ENCODE peak calls at places on chromosome 11, in four cellular contexts. Q, H, F and L are unnamed samples.

GRCh38 chr11:83691387-83692088 is 405.4 kb upstream of the CCDC90B start:
- DNase-seq in Q (no peak), H (no peak), F (peak), L (no peak)

GRCh38 chr11:128420943-128421342 is 166.4 kb downstream of the ETS1 start:
- DNase-seq in Q (no peak), H (no peak), F (peak), L (no peak)

GRCh38 chr11:64245797-64246623 is 733 bp downstream of the PPP1R14B start:
- DNase-seq in Q (peak), H (peak), F (peak), L (no peak)

GRCh38 chr11:84865257-84865656 is 761.9 kb downstream of the DLG2 start:
- DNase-seq in Q (no peak), H (no peak), F (no peak), L (no peak)

GRCh38 chr11:35122308-35122707 is 16.7 kb upstream of the CD44 start:
- DNase-seq in Q (no peak), H (no peak), F (no peak), L (no peak)

GRCh38 chr11:61899146-61899841 is 7.9 kb upstream of the FADS3 start:
- DNase-seq in Q (peak), H (peak), F (peak), L (peak)

GRCh38 chr11:71931245-71931602 is 2.4 kb downstream of the RNF121 start:
- DNase-seq in Q (no peak), H (no peak), F (no peak), L (no peak)

GRCh38 chr11:100578966-100579365 is 108.1 kb upstream of the ARHGAP42 start:
- DNase-seq in Q (peak), H (no peak), F (peak), L (no peak)

GRCh38 chr11:111336582-111337256 is 38.4 kb downstream of the POU2AF3 start:
- DNase-seq in Q (peak), H (no peak), F (peak), L (no peak)

GRCh38 chr11:639324-639977 is 2.4 kb downstream of the DRD4 start:
- DNase-seq in Q (no peak), H (no peak), F (no peak), L (no peak)

GRCh38 chr11:19444231-19444630 is 203.5 kb upstream of the E2F8 start:
- DNase-seq in Q (no peak), H (no peak), F (peak), L (no peak)

GRCh38 chr11:47593934-47594855 is at the start of gene C1QTNF4:
- DNase-seq in Q (no peak), H (no peak), F (no peak), L (no peak)

GRCh38 chr11:87859583-87859982 is 315.7 kb downstream of the RAB38 start:
- DNase-seq in Q (no peak), H (no peak), F (no peak), L (no peak)

GRCh38 chr11:62644220-62644619 is 2.2 kb downstream of the GANAB start:
- DNase-seq in Q (no peak), H (no peak), F (no peak), L (no peak)

GRCh38 chr11:35523861-35524260 is 1.6 kb downstream of the PAMR1 start:
- DNase-seq in Q (no peak), H (no peak), F (no peak), L (no peak)

GRCh38 chr11:82869657-82870056 is 30.6 kb downstream of the PRCP start:
- DNase-seq in Q (no peak), H (no peak), F (peak), L (no peak)

GRCh38 chr11:61609970-61610347 is 29.1 kb upstream of the SYT7 start:
- DNase-seq in Q (no peak), H (no peak), F (no peak), L (no peak)

GRCh38 chr11:67451658-67451976 is 912 bp downstream of the GPR152 start:
- DNase-seq in Q (no peak), H (no peak), F (no peak), L (no peak)

GRCh38 chr11:113505541-113506375 is 30.6 kb upstream of the DRD2 start:
- DNase-seq in Q (no peak), H (no peak), F (peak), L (no peak)

GRCh38 chr11:12160680-12161079 is 50.3 kb downstream of the MICAL2 start:
- DNase-seq in Q (no peak), H (peak), F (peak), L (no peak)

GRCh38 chr11:121829159-121829643 is 286.8 kb downstream of the BLID start:
- DNase-seq in Q (peak), H (peak), F (peak), L (no peak)

GRCh38 chr11:78420255-78420764 is 2.7 kb upstream of the GAB2 start:
- DNase-seq in Q (peak), H (peak), F (peak), L (no peak)

GRCh38 chr11:72672839-72673238 is 1.4 kb downstream of the PDE2A start:
- DNase-seq in Q (no peak), H (no peak), F (no peak), L (no peak)

GRCh38 chr11:72844356-72844755 is 30.1 kb downstream of the ATG16L2 start:
- DNase-seq in Q (no peak), H (no peak), F (peak), L (no peak)

GRCh38 chr11:122727101-122727929 is 71.8 kb downstream of the UBASH3B start:
- DNase-seq in Q (no peak), H (no peak), F (no peak), L (peak)

GRCh38 chr11:8263769-8264410 is at the start of gene LMO1:
- DNase-seq in Q (peak), H (peak), F (peak), L (peak)

GRCh38 chr11:122198291-122198983 is 82.4 kb upstream of the BLID start:
- DNase-seq in Q (no peak), H (no peak), F (peak), L (no peak)

GRCh38 chr11:118609380-118610219 is 2.2 kb downstream of the PHLDB1 start:
- DNase-seq in Q (peak), H (peak), F (peak), L (no peak)

GRCh38 chr11:2213384-2213842 is 41.8 kb upstream of the TH start:
- DNase-seq in Q (no peak), H (peak), F (no peak), L (no peak)

GRCh38 chr11:9759519-9760179 is 95.8 kb downstream of the SWAP70 start:
- DNase-seq in Q (peak), H (peak), F (peak), L (peak)

GRCh38 chr11:96146765-96147164 is 196.2 kb downstream of the MAML2 start:
- DNase-seq in Q (no peak), H (no peak), F (no peak), L (no peak)

GRCh38 chr11:2518112-2518982 is 73.5 kb downstream of the KCNQ1 start:
- DNase-seq in Q (peak), H (peak), F (no peak), L (no peak)

GRCh38 chr11:36402568-36403181 is 106.6 kb downstream of the PRR5L start:
- DNase-seq in Q (no peak), H (no peak), F (peak), L (no peak)

GRCh38 chr11:119427279-119427678 is 4.3 kb upstream of the THY1 start:
- DNase-seq in Q (no peak), H (no peak), F (peak), L (no peak)

GRCh38 chr11:70495351-70496310 is 97.3 kb downstream of the CTTN start:
- DNase-seq in Q (no peak), H (no peak), F (no peak), L (no peak)

GRCh38 chr11:92781151-92781550 is 188.3 kb upstream of the MTNR1B start:
- DNase-seq in Q (no peak), H (no peak), F (no peak), L (no peak)

GRCh38 chr11:1397146-1397861 is 7.6 kb downstream of the BRSK2 start:
- DNase-seq in Q (no peak), H (no peak), F (no peak), L (no peak)

GRCh38 chr11:118907051-118907748 is 18.5 kb downstream of the BCL9L start:
- DNase-seq in Q (peak), H (peak), F (peak), L (peak)

DNA sequence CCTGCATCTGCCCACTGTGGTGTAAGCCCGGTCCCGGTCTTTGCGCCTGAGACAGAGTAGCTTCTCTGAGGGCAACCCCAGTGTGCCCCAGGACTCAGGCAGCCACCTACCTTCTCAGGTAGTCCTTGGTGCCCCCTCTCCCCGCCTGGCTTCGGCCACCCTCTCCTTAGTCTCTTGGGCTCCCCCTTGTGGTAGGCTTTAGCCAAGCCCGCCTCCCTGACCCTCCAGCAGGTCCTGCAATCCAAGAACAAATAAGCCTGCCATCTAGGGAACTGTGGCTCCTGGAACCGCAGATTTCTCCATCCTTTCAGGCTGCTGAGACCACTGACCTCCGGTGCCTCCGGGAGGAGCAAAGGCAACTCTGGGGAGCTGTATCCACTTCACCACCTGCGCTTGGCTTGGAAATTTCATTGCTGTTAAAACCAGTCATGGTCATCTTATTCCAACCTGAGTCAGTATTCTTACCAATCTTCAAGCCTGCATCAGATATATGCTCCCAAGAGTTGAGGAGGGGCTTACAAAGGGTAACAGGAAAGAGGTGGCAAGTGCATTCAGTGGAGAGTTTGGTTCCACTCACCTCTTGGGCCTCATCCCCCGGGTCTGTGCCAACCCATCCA is 52.8 kb upstream of the TENM4 start:
- DNase-seq in Q (peak), H (peak), F (peak), L (peak)
- TF ChIP-seq CTCF in Q (peak), H (peak), F (peak), L (peak)

GRCh38 chr11:65456418-65456817 is 33.8 kb downstream of the NEAT1 start:
- DNase-seq in Q (no peak), H (no peak), F (no peak), L (no peak)

GRCh38 chr11:65459552-65459951 is 37.0 kb downstream of the NEAT1 start:
- DNase-seq in Q (peak), H (no peak), F (no peak), L (peak)

GRCh38 chr11:65454311-65454695 is 31.7 kb downstream of the NEAT1 start:
- DNase-seq in Q (peak), H (no peak), F (peak), L (no peak)

GRCh38 chr11:65452806-65453490 is 30.4 kb downstream of the NEAT1 start:
- DNase-seq in Q (peak), H (peak), F (peak), L (no peak)

DNA sequence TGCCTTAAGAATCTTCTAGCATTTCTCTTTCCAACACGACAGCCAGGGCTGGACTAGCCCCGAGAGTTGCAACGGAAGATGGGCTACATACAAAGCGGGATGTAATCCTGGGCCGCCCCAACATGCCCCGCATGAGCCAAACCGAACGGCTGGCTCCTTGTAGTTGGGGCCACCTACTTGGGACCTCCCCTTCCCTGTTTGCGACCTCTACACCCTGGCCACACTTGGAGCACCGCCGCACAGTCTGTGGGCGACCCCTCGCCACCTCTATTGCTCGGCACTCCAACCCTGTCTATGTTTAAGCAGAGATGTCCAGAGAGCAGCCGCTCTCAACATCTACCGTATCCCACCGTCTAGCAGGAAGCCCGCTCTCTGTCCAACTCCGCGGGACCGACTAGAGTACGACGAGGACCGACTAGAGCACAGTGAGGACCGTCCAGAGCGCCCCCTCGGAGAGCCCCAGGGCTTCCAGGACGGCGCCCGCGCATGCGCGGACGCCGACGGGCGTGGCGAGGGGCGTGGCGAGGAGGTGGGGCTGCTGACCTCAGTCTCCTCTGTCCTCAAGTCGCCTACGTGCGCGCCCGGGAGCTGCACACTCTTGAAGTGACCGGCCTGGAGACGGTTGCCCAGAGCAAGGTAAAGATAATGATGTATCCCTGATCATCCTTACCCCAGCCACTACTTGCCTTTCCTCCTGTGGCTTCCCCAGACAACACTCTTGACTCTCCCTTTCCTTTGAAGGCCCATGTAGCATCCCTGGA is 32.3 kb downstream of the NEAT1 start:
- DNase-seq in Q (peak), H (peak), F (peak), L (peak)
- TF ChIP-seq CTCF in Q (no peak), H (no peak), F (peak), L (peak)

GRCh38 chr11:115990004-115990447 is 485.8 kb upstream of the CADM1 start:
- DNase-seq in Q (no peak), H (no peak), F (no peak), L (peak)
- TF ChIP-seq CTCF in Q (peak), H (peak), F (peak), L (peak)

GRCh38 chr11:32231909-32232493 is 141.1 kb downstream of the RCN1 start:
- DNase-seq in Q (no peak), H (no peak), F (peak), L (peak)
- TF ChIP-seq CTCF in Q (peak), H (no peak), F (peak), L (peak)